ENCODE peak calls at places on chromosomes 11 and 22, in eight cellular contexts. X is C1 segment of cervical spinal cord; N is naive B cell; T is HepG2; Z is activated T-helper 1 cell treated with anti-CD3 and anti-CD28 coated beads, Interleukin-12 subunit alpha, Interleukin-12 subunit beta, Interleukin-2, Interleukin-4 antibody, amounts not matched to agents 30 ng/mL and 10 ng/mL and 1 ng/mL, durations not matched to agents 14 hours and 24 hours and 36 hours; H is Ammon's horn; O is stimulated activated CD4-positive, alpha-beta T cell treated with anti-CD3 and anti-CD28 coated beads, Interleukin-4, amount 100 ng/mL, for 1 hour; G is PC-9. I is an unnamed sample.

GRCh38 chr11:36258730-36259360 is 30.4 kb downstream of the COMMD9 start:
- DNase-seq in X (peak; percentile 56), N (no peak), H (peak; percentile 80), O (no peak), T (peak; percentile 29), Z (no peak), G (peak; percentile 35), I (peak; percentile 28)

GRCh38 chr11:271316-271715 is 6.9 kb upstream of the NLRP6 start:
- DNase-seq in H (no peak), N (no peak), T (no peak), G (no peak), X (no peak), O (no peak), Z (no peak), I (no peak)

GRCh38 chr22:23398701-23399366 is 181.3 kb downstream of the IGLL1 start:
- DNase-seq in G (no peak), H (no peak), Z (no peak), X (no peak), T (no peak), O (no peak), N (no peak), I (no peak)

GRCh38 chr11:65366340-65366773 is 11.8 kb downstream of the TIGD3 start:
- DNase-seq in N (peak; percentile 57), O (no peak), H (peak; percentile 86), X (peak; percentile 10), Z (no peak), T (peak; percentile 84), G (peak; percentile 55), I (peak; percentile 38)

GRCh38 chr11:29518389-29519174 is 498.2 kb downstream of the KCNA4 start:
- DNase-seq in Z (no peak), G (peak; percentile 6), H (no peak), T (no peak), O (no peak), X (no peak), N (no peak), I (peak; percentile 31)

GRCh38 chr11:35617687-35618496 is at the start of gene FJX1:
- DNase-seq in H (peak; percentile 54), G (peak; percentile 74), N (peak; percentile 16), X (peak; percentile 77), O (peak; percentile 21), Z (no peak), T (peak; percentile 17), I (no peak)

GRCh38 chr22:25598609-25599008 is 34.1 kb downstream of the GRK3 start:
- DNase-seq in G (no peak), H (no peak), O (no peak), X (no peak), Z (no peak), T (no peak), N (no peak), I (no peak)

GRCh38 chr22:21016644-21017420 is 1.9 kb downstream of the P2RX6 start:
- DNase-seq in Z (no peak), G (no peak), O (no peak), X (no peak), N (no peak), T (no peak), H (no peak), I (no peak)

GRCh38 chr11:13334068-13334785 is 56.6 kb downstream of the BMAL1 start:
- DNase-seq in G (no peak), N (no peak), Z (no peak), T (no peak), H (no peak), O (no peak), X (no peak), I (no peak)

GRCh38 chr11:18321622-18321990 is 334 bp downstream of the HPS5 start:
- DNase-seq in G (no peak), H (no peak), T (no peak), X (no peak), O (no peak), Z (no peak), N (no peak), I (no peak)

GRCh38 chr11:33178443-33179154 is 17.3 kb upstream of the CSTF3 start:
- DNase-seq in X (no peak), G (no peak), H (no peak), N (no peak), O (no peak), Z (no peak), T (no peak), I (no peak)

GRCh38 chr11:115591380-115591779 is 87.2 kb upstream of the CADM1 start:
- DNase-seq in O (no peak), G (no peak), H (no peak), X (no peak), Z (no peak), T (no peak), N (no peak), I (no peak)